ENCODE peak calls at places on chromosomes 4 and X, in six cellular contexts. One of them, this sample, is unnamed.

GRCh38 chr4:17577660-17578481 is 873 bp downstream of the LAP3 start:
- DNase-seq in osteoblast: peak
- DNase-seq in GM23338: peak
- DNase-seq in CD8-positive, alpha-beta T cell: peak
- DNase-seq in AG09309: no peak
- DNase-seq in testis: peak
- DNase-seq in this sample: peak

GRCh38 chr4:1192091-1192492 is 19.7 kb upstream of the SPON2 start:
- DNase-seq in GM23338: no peak
- DNase-seq in CD8-positive, alpha-beta T cell: no peak
- DNase-seq in AG09309: peak
- DNase-seq in testis: peak
- DNase-seq in osteoblast: peak
- DNase-seq in this sample: peak

GRCh38 chrX:48022740-48023139 is 16.0 kb downstream of the SPACA5 start:
- DNase-seq in AG09309: no peak
- DNase-seq in osteoblast: no peak
- DNase-seq in GM23338: no peak
- DNase-seq in testis: no peak
- DNase-seq in CD8-positive, alpha-beta T cell: no peak
- DNase-seq in this sample: no peak

GRCh38 chrX:47452112-47452511 is 30.9 kb downstream of the ZNF41 start:
- DNase-seq in GM23338: no peak
- DNase-seq in CD8-positive, alpha-beta T cell: no peak
- DNase-seq in AG09309: no peak
- DNase-seq in osteoblast: no peak
- DNase-seq in testis: no peak
- DNase-seq in this sample: no peak

GRCh38 chrX:136268051-136269048 is 17.1 kb upstream of the MAP7D3 start:
- DNase-seq in osteoblast: no peak
- DNase-seq in CD8-positive, alpha-beta T cell: peak
- DNase-seq in GM23338: peak
- DNase-seq in AG09309: no peak
- DNase-seq in testis: peak
- DNase-seq in this sample: peak

GRCh38 chr4:151983854-151984253 is 223.0 kb upstream of the GATB start:
- DNase-seq in CD8-positive, alpha-beta T cell: no peak
- DNase-seq in osteoblast: no peak
- DNase-seq in testis: peak
- DNase-seq in GM23338: no peak
- DNase-seq in AG09309: no peak
- DNase-seq in this sample: peak

GRCh38 chr4:174198396-174199179 is 84.9 kb downstream of the FBXO8 start:
- DNase-seq in CD8-positive, alpha-beta T cell: no peak
- DNase-seq in osteoblast: peak
- DNase-seq in testis: no peak
- DNase-seq in GM23338: no peak
- DNase-seq in AG09309: peak
- DNase-seq in this sample: peak

GRCh38 chr4:154807042-154807630 is 26.1 kb downstream of the RBM46 start:
- DNase-seq in CD8-positive, alpha-beta T cell: no peak
- DNase-seq in AG09309: peak
- DNase-seq in GM23338: peak
- DNase-seq in osteoblast: peak
- DNase-seq in testis: no peak
- DNase-seq in this sample: peak

GRCh38 chrX:44873415-44874270 is 655 bp downstream of the KDM6A start:
- DNase-seq in testis: peak
- DNase-seq in AG09309: no peak
- DNase-seq in GM23338: peak
- DNase-seq in osteoblast: peak
- DNase-seq in CD8-positive, alpha-beta T cell: peak
- DNase-seq in this sample: peak

GRCh38 chrX:45077748-45078424 is 122.8 kb downstream of the DIPK2B start:
- DNase-seq in AG09309: no peak
- DNase-seq in CD8-positive, alpha-beta T cell: no peak
- DNase-seq in osteoblast: no peak
- DNase-seq in testis: no peak
- DNase-seq in GM23338: no peak
- DNase-seq in this sample: peak

GRCh38 chr4:3710451-3711182 is 55.6 kb upstream of the ADRA2C start:
- DNase-seq in osteoblast: no peak
- DNase-seq in testis: peak
- DNase-seq in GM23338: no peak
- DNase-seq in CD8-positive, alpha-beta T cell: no peak
- DNase-seq in AG09309: no peak
- DNase-seq in this sample: no peak

GRCh38 chrX:2521092-2521926 is 20.5 kb upstream of the DHRSX start:
- DNase-seq in testis: no peak
- DNase-seq in GM23338: no peak
- DNase-seq in AG09309: no peak
- DNase-seq in CD8-positive, alpha-beta T cell: no peak
- DNase-seq in osteoblast: no peak
- DNase-seq in this sample: no peak

GRCh38 chr4:158929939-158930344 is 161.1 kb downstream of the FNIP2 start:
- DNase-seq in testis: no peak
- DNase-seq in AG09309: no peak
- DNase-seq in osteoblast: no peak
- DNase-seq in GM23338: no peak
- DNase-seq in CD8-positive, alpha-beta T cell: no peak
- DNase-seq in this sample: no peak

GRCh38 chr4:76219299-76220055 is 5.9 kb upstream of the SCARB2 start:
- DNase-seq in CD8-positive, alpha-beta T cell: no peak
- DNase-seq in AG09309: peak
- DNase-seq in testis: no peak
- DNase-seq in osteoblast: no peak
- DNase-seq in GM23338: no peak
- DNase-seq in this sample: no peak

GRCh38 chr4:138845664-138846063 is 169.9 kb upstream of the NOCT start:
- DNase-seq in AG09309: no peak
- DNase-seq in CD8-positive, alpha-beta T cell: no peak
- DNase-seq in osteoblast: no peak
- DNase-seq in GM23338: no peak
- DNase-seq in testis: no peak
- DNase-seq in this sample: no peak
- H3K4me3 ChIP-seq in AG09309: no peak
- H3K4me3 ChIP-seq in CD8-positive, alpha-beta T cell: no peak
- H3K4me3 ChIP-seq in osteoblast: no peak
- H3K4me3 ChIP-seq in GM23338: no peak
- H3K4me3 ChIP-seq in testis: no peak
- H3K4me3 ChIP-seq in this sample: no peak

DNA sequence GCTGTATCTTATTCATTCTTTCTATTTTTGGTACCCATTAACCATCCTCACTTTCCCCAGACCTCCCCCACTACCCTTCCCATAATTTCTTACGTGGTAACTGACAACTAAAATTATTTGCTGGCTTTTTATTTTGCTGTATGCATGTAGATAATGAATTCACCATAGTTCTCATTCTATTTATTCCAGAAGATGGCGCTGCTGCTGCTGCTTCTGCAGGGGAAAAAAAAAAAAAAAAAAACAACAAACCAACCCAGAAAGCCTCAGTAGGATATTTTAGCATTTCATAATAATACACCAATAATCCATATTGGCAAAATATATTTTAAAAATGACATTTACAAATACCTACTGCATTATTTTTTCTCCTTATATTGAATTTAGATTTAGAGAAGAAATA is 416.6 kb upstream of the MAGEB18 start:
- DNase-seq in osteoblast: no peak
- DNase-seq in GM23338: peak
- DNase-seq in testis: no peak
- DNase-seq in AG09309: no peak
- DNase-seq in CD8-positive, alpha-beta T cell: no peak
- DNase-seq in this sample: peak
- TF ChIP-seq CTCF in osteoblast: peak
- TF ChIP-seq CTCF in GM23338: peak
- TF ChIP-seq CTCF in testis: no peak
- TF ChIP-seq CTCF in AG09309: no peak
- TF ChIP-seq CTCF in CD8-positive, alpha-beta T cell: no peak
- TF ChIP-seq CTCF in this sample: peak

GRCh38 chr4:139558235-139559094 is 2.4 kb upstream of the SETD7 start:
- DNase-seq in AG09309: no peak
- DNase-seq in testis: no peak
- DNase-seq in osteoblast: no peak
- DNase-seq in GM23338: no peak
- DNase-seq in CD8-positive, alpha-beta T cell: no peak
- DNase-seq in this sample: no peak
- H3K4me3 ChIP-seq in AG09309: no peak
- H3K4me3 ChIP-seq in testis: no peak
- H3K4me3 ChIP-seq in osteoblast: no peak
- H3K4me3 ChIP-seq in GM23338: no peak
- H3K4me3 ChIP-seq in CD8-positive, alpha-beta T cell: no peak
- H3K4me3 ChIP-seq in this sample: no peak

GRCh38 chr4:147941373-147941772 is 209.5 kb downstream of the ARHGAP10 start:
- DNase-seq in AG09309: no peak
- DNase-seq in testis: no peak
- DNase-seq in CD8-positive, alpha-beta T cell: no peak
- DNase-seq in GM23338: no peak
- DNase-seq in osteoblast: no peak
- DNase-seq in this sample: no peak

GRCh38 chr4:147944670-147945260 is 212.9 kb downstream of the ARHGAP10 start:
- DNase-seq in CD8-positive, alpha-beta T cell: no peak
- DNase-seq in AG09309: no peak
- DNase-seq in osteoblast: no peak
- DNase-seq in testis: no peak
- DNase-seq in GM23338: no peak
- DNase-seq in this sample: no peak

GRCh38 chr4:147943159-147943638 is 211.3 kb downstream of the ARHGAP10 start:
- DNase-seq in testis: no peak
- DNase-seq in GM23338: no peak
- DNase-seq in CD8-positive, alpha-beta T cell: no peak
- DNase-seq in osteoblast: no peak
- DNase-seq in AG09309: no peak
- DNase-seq in this sample: no peak

GRCh38 chr4:147944264-147944663 is 212.4 kb downstream of the ARHGAP10 start:
- DNase-seq in CD8-positive, alpha-beta T cell: no peak
- DNase-seq in testis: no peak
- DNase-seq in osteoblast: no peak
- DNase-seq in AG09309: no peak
- DNase-seq in GM23338: no peak
- DNase-seq in this sample: no peak

DNA sequence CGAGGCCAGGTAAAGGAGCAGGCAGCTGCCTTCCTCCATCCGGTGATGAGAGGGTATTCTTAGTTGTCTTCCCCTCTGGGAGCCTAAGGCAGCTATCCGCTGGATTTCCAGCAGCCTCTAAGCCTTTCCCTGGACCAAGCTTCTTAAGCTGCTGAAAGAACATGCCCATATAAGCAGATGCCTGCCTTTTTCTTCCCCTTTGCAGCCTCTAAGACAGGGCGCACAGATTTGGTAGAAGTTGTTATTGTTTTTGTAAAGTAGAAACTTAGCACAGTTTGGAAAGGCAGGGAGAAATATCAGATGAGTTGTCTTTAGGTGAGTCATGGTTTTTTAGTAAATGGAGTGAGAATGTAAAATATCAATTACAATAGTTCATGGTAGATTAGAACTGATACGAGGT is 210.8 kb downstream of the ARHGAP10 start:
- DNase-seq in osteoblast: no peak
- DNase-seq in AG09309: no peak
- DNase-seq in testis: no peak
- DNase-seq in GM23338: peak
- DNase-seq in CD8-positive, alpha-beta T cell: no peak
- DNase-seq in this sample: peak
- TF ChIP-seq CTCF in osteoblast: no peak
- TF ChIP-seq CTCF in AG09309: no peak
- TF ChIP-seq CTCF in testis: no peak
- TF ChIP-seq CTCF in GM23338: no peak
- TF ChIP-seq CTCF in CD8-positive, alpha-beta T cell: no peak
- TF ChIP-seq CTCF in this sample: no peak

GRCh38 chr4:177010421-177010820 is 217.7 kb upstream of the VEGFC start:
- DNase-seq in AG09309: no peak
- DNase-seq in CD8-positive, alpha-beta T cell: no peak
- DNase-seq in osteoblast: no peak
- DNase-seq in GM23338: no peak
- DNase-seq in testis: no peak
- DNase-seq in this sample: no peak
- H3K4me3 ChIP-seq in AG09309: no peak
- H3K4me3 ChIP-seq in CD8-positive, alpha-beta T cell: no peak
- H3K4me3 ChIP-seq in osteoblast: no peak
- H3K4me3 ChIP-seq in GM23338: no peak
- H3K4me3 ChIP-seq in testis: no peak
- H3K4me3 ChIP-seq in this sample: no peak

GRCh38 chr4:7194251-7195137 is 2.2 kb downstream of the SORCS2 start:
- DNase-seq in AG09309: no peak
- DNase-seq in osteoblast: peak
- DNase-seq in testis: peak
- DNase-seq in GM23338: no peak
- DNase-seq in CD8-positive, alpha-beta T cell: no peak
- DNase-seq in this sample: no peak

GRCh38 chr4:7192252-7193039 is at the start of gene SORCS2:
- DNase-seq in osteoblast: peak
- DNase-seq in testis: peak
- DNase-seq in AG09309: no peak
- DNase-seq in CD8-positive, alpha-beta T cell: peak
- DNase-seq in GM23338: peak
- DNase-seq in this sample: peak

GRCh38 chr4:7195138-7195510 is 2.8 kb downstream of the SORCS2 start:
- DNase-seq in testis: peak
- DNase-seq in AG09309: no peak
- DNase-seq in CD8-positive, alpha-beta T cell: no peak
- DNase-seq in osteoblast: peak
- DNase-seq in GM23338: no peak
- DNase-seq in this sample: no peak

GRCh38 chr4:7191546-7192251 is 639 bp upstream of the SORCS2 start:
- DNase-seq in osteoblast: peak
- DNase-seq in CD8-positive, alpha-beta T cell: no peak
- DNase-seq in GM23338: no peak
- DNase-seq in AG09309: no peak
- DNase-seq in testis: no peak
- DNase-seq in this sample: no peak

GRCh38 chr4:7193040-7193958 is 961 bp downstream of the SORCS2 start:
- DNase-seq in CD8-positive, alpha-beta T cell: no peak
- DNase-seq in GM23338: peak
- DNase-seq in osteoblast: peak
- DNase-seq in testis: peak
- DNase-seq in AG09309: no peak
- DNase-seq in this sample: no peak
- TF ChIP-seq CTCF in CD8-positive, alpha-beta T cell: no peak
- TF ChIP-seq CTCF in GM23338: peak
- TF ChIP-seq CTCF in osteoblast: no peak
- TF ChIP-seq CTCF in testis: no peak
- TF ChIP-seq CTCF in AG09309: peak
- TF ChIP-seq CTCF in this sample: no peak

GRCh38 chr4:26325191-26325590 is 4.4 kb downstream of the RBPJ start:
- DNase-seq in GM23338: peak
- DNase-seq in testis: no peak
- DNase-seq in CD8-positive, alpha-beta T cell: peak
- DNase-seq in osteoblast: peak
- DNase-seq in AG09309: no peak
- DNase-seq in this sample: peak
- H3K4me3 ChIP-seq in GM23338: peak
- H3K4me3 ChIP-seq in testis: no peak
- H3K4me3 ChIP-seq in CD8-positive, alpha-beta T cell: no peak
- H3K4me3 ChIP-seq in osteoblast: no peak
- H3K4me3 ChIP-seq in AG09309: no peak
- H3K4me3 ChIP-seq in this sample: no peak